ENCODE peak calls at places on chromosomes 12 and 14, in five cellular contexts. R is aorta; L is CD8-positive, alpha-beta memory T cell; C is left ventricle myocardium inferior; F is Karpas-422. O is an unnamed sample.

GRCh38 chr14:60485057-60485599 is 735 bp downstream of the C14orf39 start:
- DNase-seq in R (no peak), L (no peak), C (no peak), F (no peak), O (no peak)

GRCh38 chr12:121089813-121090430 is 42.8 kb upstream of the P2RX7 start:
- DNase-seq in R (no peak), L (no peak), C (no peak), F (no peak), O (no peak)

GRCh38 chr14:35725934-35726333 is 83.2 kb downstream of the RALGAPA1 start:
- DNase-seq in R (no peak), L (no peak), C (no peak), F (no peak), O (no peak)

GRCh38 chr14:83940253-83940652 is 1589.7 kb upstream of the FLRT2 start:
- DNase-seq in R (no peak), L (no peak), C (no peak), F (no peak), O (no peak)

GRCh38 chr14:54001189-54001878 is 44.7 kb upstream of the BMP4 start:
- DNase-seq in R (no peak), L (no peak), C (no peak), F (peak), O (no peak)

GRCh38 chr14:75417674-75418073 is 10.1 kb upstream of the JDP2 start:
- DNase-seq in R (no peak), L (no peak), C (no peak), F (no peak), O (no peak)

GRCh38 chr12:101962486-101962885 is 85.1 kb downstream of the DRAM1 start:
- DNase-seq in R (no peak), L (no peak), C (no peak), F (no peak), O (no peak)

GRCh38 chr14:75273272-75274044 is 5.2 kb upstream of the FOS start:
- DNase-seq in R (no peak), L (no peak), C (no peak), F (no peak), O (no peak)

GRCh38 chr12:49872781-49873181 is 29.9 kb upstream of the BCDIN3D start:
- DNase-seq in R (no peak), L (no peak), C (no peak), F (peak), O (no peak)

GRCh38 chr14:56278383-56278782 is 160.2 kb downstream of the PELI2 start:
- DNase-seq in R (no peak), L (no peak), C (no peak), F (no peak), O (no peak)

GRCh38 chr14:29822430-29822709 is 105.3 kb downstream of the PRKD1 start:
- DNase-seq in R (no peak), L (no peak), C (no peak), F (no peak), O (no peak)

GRCh38 chr14:106790189-106791036 is 1264.0 kb downstream of the TMEM121 start:
- DNase-seq in R (peak), L (peak), C (peak), F (peak), O (peak)

GRCh38 chr12:64098709-64099354 is 123.3 kb downstream of the KICS2 start:
- DNase-seq in R (no peak), L (no peak), C (no peak), F (no peak), O (no peak)

GRCh38 chr12:80707126-80707829 is at the start of gene MYF6:
- DNase-seq in R (no peak), L (no peak), C (no peak), F (no peak), O (no peak)

GRCh38 chr12:80707830-80708534 is 548 bp downstream of the MYF6 start:
- DNase-seq in R (no peak), L (no peak), C (no peak), F (no peak), O (no peak)

GRCh38 chr12:80709811-80710726 is 2.6 kb downstream of the MYF6 start:
- DNase-seq in R (no peak), L (no peak), C (no peak), F (peak), O (no peak)

GRCh38 chr12:80710727-80711066 is 3.3 kb downstream of the MYF6 start:
- DNase-seq in R (no peak), L (no peak), C (no peak), F (no peak), O (no peak)

DNA sequence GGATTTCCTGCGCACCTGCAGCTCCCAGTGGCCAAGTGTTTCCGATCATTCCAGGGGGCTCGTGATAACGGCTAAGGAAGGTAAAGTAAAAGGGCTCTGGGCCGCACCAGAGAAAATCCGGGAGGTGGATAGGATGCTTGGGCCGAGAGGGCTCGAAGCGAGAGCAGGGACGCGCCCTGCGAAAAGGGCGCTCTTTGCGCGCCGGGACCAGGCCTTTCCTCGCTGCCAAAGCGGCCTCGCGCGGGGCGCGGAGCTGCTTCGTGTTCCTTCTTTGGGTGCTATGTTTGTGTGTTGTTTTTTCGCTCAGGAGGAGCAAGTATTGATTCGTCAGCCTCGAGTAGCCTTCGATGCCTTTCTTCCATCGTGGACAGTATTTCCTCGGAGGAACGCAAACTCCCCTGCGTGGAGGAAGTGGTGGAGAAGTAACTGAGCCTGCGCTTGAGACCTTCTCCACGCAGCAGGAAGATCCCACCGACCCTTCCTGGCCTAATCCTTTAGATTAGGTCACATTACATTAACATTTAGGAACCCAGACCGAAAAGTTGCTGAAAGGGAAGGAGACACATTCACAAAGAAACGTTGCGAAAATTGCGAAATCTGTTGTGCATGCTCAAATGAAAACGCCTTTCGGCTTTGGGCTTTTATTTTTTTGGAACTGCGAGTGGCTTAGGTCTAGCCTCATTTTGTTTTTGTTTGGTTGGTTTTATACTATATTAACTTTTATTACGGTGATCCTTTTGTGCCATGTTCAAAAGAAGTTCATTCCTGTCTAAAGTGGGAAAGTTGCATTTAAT is 1.3 kb downstream of the MYF6 start:
- DNase-seq in R (peak), L (no peak), C (no peak), F (no peak), O (no peak)
- H3K4me3 ChIP-seq in R (no peak), L (no peak), C (peak), F (no peak), O (no peak)

DNA sequence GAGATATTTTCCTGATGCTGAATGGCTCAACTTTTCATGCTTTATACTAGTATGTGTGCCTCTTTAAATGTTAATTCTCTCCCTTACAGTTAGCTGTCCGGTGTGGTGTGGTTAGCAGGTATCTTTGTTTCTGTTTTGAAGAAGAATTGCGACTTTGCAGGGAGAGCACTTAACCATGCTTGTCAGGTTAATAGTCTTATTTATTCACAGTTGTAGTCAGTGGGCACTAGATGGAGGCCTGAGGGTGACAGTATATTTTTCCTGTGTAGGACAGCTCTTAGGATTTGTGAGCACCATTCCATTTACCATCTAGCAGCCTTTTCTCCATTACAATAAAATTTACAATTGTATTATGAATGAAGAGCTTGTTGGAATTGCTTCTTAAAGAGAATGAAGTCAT is 34.9 kb downstream of the PDE3A start:
- DNase-seq in R (no peak), L (no peak), C (no peak), F (no peak), O (no peak)
- H3K27ac ChIP-seq in R (no peak), L (no peak), C (peak), F (no peak), O (no peak)

GRCh38 chr12:123061806-123062205 is 81.3 kb downstream of the ARL6IP4 start:
- DNase-seq in R (no peak), L (no peak), C (no peak), F (no peak), O (no peak)

GRCh38 chr12:123064356-123064755 is 83.9 kb downstream of the ARL6IP4 start:
- DNase-seq in R (peak), L (no peak), C (peak), F (no peak), O (no peak)

GRCh38 chr12:123064885-123065619 is 84.6 kb downstream of the ARL6IP4 start:
- DNase-seq in R (no peak), L (no peak), C (no peak), F (no peak), O (no peak)

GRCh38 chr12:123063535-123063934 is 83.1 kb downstream of the ARL6IP4 start:
- DNase-seq in R (no peak), L (peak), C (no peak), F (peak), O (no peak)

GRCh38 chr12:123062682-123063426 is 82.4 kb downstream of the ARL6IP4 start:
- DNase-seq in R (peak), L (no peak), C (no peak), F (peak), O (no peak)
- H3K4me3 ChIP-seq in R (no peak), L (no peak), C (no peak), F (no peak), O (no peak)

DNA sequence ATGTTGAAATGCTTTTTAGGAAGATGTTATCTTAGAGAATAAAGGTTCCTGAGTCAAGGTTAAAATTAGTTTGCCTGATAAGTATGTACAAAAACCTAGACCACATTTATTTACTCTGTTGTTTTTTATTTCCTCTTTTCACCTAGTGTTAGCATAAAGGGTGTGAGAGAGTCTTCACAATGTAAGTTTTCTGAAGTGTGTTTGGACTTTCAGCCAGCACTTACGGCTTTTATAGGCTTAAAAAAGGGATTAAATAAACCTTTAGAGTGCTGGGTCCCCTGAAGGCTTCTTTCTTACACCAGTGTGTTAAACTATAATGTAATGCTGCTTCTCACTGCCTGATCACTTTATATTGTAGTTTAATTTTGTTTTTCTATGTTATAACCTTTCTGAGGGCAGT is 27.2 kb downstream of the ARHGAP5 start:
- DNase-seq in R (no peak), L (no peak), C (no peak), F (no peak), O (no peak)
- H3K27ac ChIP-seq in R (no peak), L (no peak), C (no peak), F (no peak), O (no peak)

DNA sequence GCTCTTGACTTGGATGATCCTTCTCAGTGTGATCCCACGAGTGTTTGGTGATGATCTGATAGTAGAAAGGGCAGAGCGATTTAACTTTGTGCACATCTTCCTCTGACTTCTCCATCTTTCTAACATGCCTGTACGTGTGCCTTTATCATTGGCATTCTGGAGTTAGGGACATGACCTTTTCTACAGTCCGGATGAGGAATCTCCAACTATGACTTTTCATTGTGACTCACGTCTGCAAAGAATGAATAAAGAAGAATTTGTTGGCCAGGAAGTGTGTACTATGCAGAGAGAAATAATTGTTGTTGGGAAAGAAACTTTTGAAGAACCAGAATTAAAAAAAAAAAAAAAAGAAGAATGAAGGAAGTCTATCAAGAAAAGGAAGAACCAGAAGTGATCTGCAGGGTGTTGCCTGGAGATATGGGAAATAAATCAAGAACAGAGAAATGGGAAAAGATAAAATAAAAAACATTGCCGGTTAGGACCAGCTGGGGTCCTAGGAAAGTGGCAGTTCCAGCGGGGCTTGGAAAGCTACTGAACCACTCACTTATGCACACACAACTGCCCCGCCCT is 25.3 kb downstream of the PPFIBP1 start:
- DNase-seq in R (no peak), L (no peak), C (no peak), F (no peak), O (no peak)
- H3K4me3 ChIP-seq in R (no peak), L (no peak), C (peak), F (no peak), O (no peak)

O was measured in CD8-positive, alpha-beta T cell.